ENCODE peak calls at places on chromosomes 2 and 18, in seven cellular contexts. Y is neural progenitor cell; A is psoas muscle; V is stomach; H is HCT116; G is Panc1; L is CD8-positive, alpha-beta memory T cell. T is an unnamed sample. For H3K27me3, the result is how much of the 10 kb centered on the place peaks cover.

GRCh38 chr18:24429188-24429587 is 2.7 kb downstream of the IMPACT start:
- DNase-seq in Y (no peak), A (no peak), V (no peak), H (no peak), G (no peak), L (no peak), T (no peak)

GRCh38 chr2:237485304-237485703 is 1.7 kb upstream of the MLPH start:
- DNase-seq in Y (no peak), A (no peak), V (no peak), H (no peak), G (no peak), L (no peak), T (no peak)

GRCh38 chr2:39646891-39647780 is 18.6 kb upstream of the TMEM178A start:
- DNase-seq in Y (no peak), A (no peak), V (no peak), H (no peak), G (no peak), L (no peak), T (no peak)

GRCh38 chr18:13101659-13101992 is 110.5 kb downstream of the CEP192 start:
- DNase-seq in Y (no peak), A (no peak), V (no peak), H (no peak), G (no peak), L (no peak), T (no peak)

GRCh38 chr18:3427944-3428343 is 22.0 kb upstream of the TGIF1 start:
- DNase-seq in Y (no peak), A (no peak), V (no peak), H (no peak), G (no peak), L (no peak), T (no peak)

GRCh38 chr18:58078889-58079573 is 35.0 kb downstream of the NEDD4L start:
- DNase-seq in Y (no peak), A (no peak), V (peak), H (no peak), G (no peak), L (no peak), T (no peak)

GRCh38 chr18:72898870-72899840 is 31.4 kb upstream of the NETO1 start:
- DNase-seq in Y (no peak), A (no peak), V (no peak), H (no peak), G (no peak), L (no peak), T (no peak)

GRCh38 chr2:196613302-196613701 is 26.2 kb upstream of the CCDC150 start:
- DNase-seq in Y (no peak), A (no peak), V (no peak), H (no peak), G (no peak), L (no peak), T (no peak)

GRCh38 chr2:75503048-75503607 is 57.6 kb downstream of the EVA1A start:
- DNase-seq in Y (no peak), A (no peak), V (no peak), H (no peak), G (no peak), L (no peak), T (peak)

GRCh38 chr2:123514808-123515207 is 510.3 kb upstream of the CNTNAP5 start:
- DNase-seq in Y (peak), A (no peak), V (no peak), H (no peak), G (no peak), L (no peak), T (no peak)

GRCh38 chr2:147331790-147332419 is 512.9 kb upstream of the ACVR2A start:
- DNase-seq in Y (peak), A (no peak), V (peak), H (peak), G (no peak), L (no peak), T (peak)

GRCh38 chr18:50158866-50159653 is 35.9 kb downstream of the MYO5B start:
- DNase-seq in Y (peak), A (no peak), V (no peak), H (no peak), G (no peak), L (no peak), T (no peak)

GRCh38 chr2:24984912-24985311 is 13.2 kb upstream of the DNAJC27 start:
- DNase-seq in Y (peak), A (no peak), V (no peak), H (no peak), G (no peak), L (no peak), T (no peak)

GRCh38 chr2:10412380-10412779 is 35.7 kb downstream of the ODC1 start:
- DNase-seq in Y (peak), A (no peak), V (no peak), H (no peak), G (no peak), L (no peak), T (no peak)

GRCh38 chr18:39675358-39675757 is 2109.8 kb upstream of the CELF4 start:
- DNase-seq in Y (no peak), A (no peak), V (no peak), H (no peak), G (no peak), L (no peak), T (peak)

GRCh38 chr2:54504866-54505265 is 48.7 kb downstream of the SPTBN1 start:
- DNase-seq in Y (no peak), A (no peak), V (no peak), H (no peak), G (no peak), L (no peak), T (no peak)

GRCh38 chr2:70861774-70862644 is 26.4 kb upstream of the CD207 start:
- DNase-seq in Y (peak), A (peak), V (peak), H (peak), G (peak), L (peak), T (peak)

GRCh38 chr2:19488009-19488691 is 129.7 kb upstream of the OSR1 start:
- DNase-seq in Y (no peak), A (no peak), V (no peak), H (peak), G (no peak), L (no peak), T (peak)

GRCh38 chr18:38369772-38370690 is 804.4 kb upstream of the CELF4 start:
- DNase-seq in Y (no peak), A (no peak), V (no peak), H (no peak), G (no peak), L (no peak), T (peak)

GRCh38 chr2:192153561-192153960 is 41.2 kb downstream of the TMEFF2 start:
- DNase-seq in Y (no peak), A (no peak), V (no peak), H (no peak), G (no peak), L (no peak), T (no peak)

GRCh38 chr2:16363581-16363980 is 302.1 kb downstream of the CYRIA start:
- DNase-seq in Y (no peak), A (no peak), V (no peak), H (no peak), G (no peak), L (no peak), T (no peak)

GRCh38 chr18:23547806-23548205 is 38.5 kb downstream of the NPC1 start:
- DNase-seq in Y (no peak), A (no peak), V (no peak), H (peak), G (no peak), L (no peak), T (peak)

GRCh38 chr18:62767321-62767720 is 52.0 kb downstream of the PHLPP1 start:
- DNase-seq in Y (no peak), A (no peak), V (no peak), H (no peak), G (no peak), L (no peak), T (no peak)

GRCh38 chr2:84495539-84496146 is 20.7 kb upstream of the DNAH6 start:
- DNase-seq in Y (peak), A (no peak), V (no peak), H (peak), G (peak), L (peak), T (peak)

GRCh38 chr18:31610841-31611240 is 19.2 kb downstream of the TTR start:
- DNase-seq in Y (peak), A (no peak), V (peak), H (peak), G (no peak), L (no peak), T (no peak)

GRCh38 chr2:127762846-127763245 is 48.1 kb downstream of the WDR33 start:
- DNase-seq in Y (no peak), A (no peak), V (no peak), H (no peak), G (no peak), L (no peak), T (no peak)

GRCh38 chr2:2735041-2735440 is 404.0 kb upstream of the MYT1L start:
- DNase-seq in Y (no peak), A (no peak), V (no peak), H (no peak), G (no peak), L (no peak), T (no peak)

GRCh38 chr18:75240433-75240832 is 29.8 kb downstream of the TSHZ1 start:
- DNase-seq in Y (no peak), A (no peak), V (no peak), H (no peak), G (no peak), L (no peak), T (no peak)

GRCh38 chr18:56641714-56642331 is 3.4 kb upstream of the TXNL1 start:
- DNase-seq in Y (no peak), A (no peak), V (no peak), H (no peak), G (no peak), L (no peak), T (no peak)

GRCh38 chr2:111900859-111901258 is 2.5 kb downstream of the MERTK start:
- DNase-seq in Y (peak), A (no peak), V (peak), H (no peak), G (no peak), L (no peak), T (no peak)

GRCh38 chr2:16617282-16618266 is 48.1 kb downstream of the CYRIA start:
- DNase-seq in Y (peak), A (no peak), V (peak), H (no peak), G (no peak), L (no peak), T (no peak)

GRCh38 chr2:20611077-20611843 is 39.6 kb downstream of the HS1BP3 start:
- DNase-seq in Y (no peak), A (peak), V (peak), H (no peak), G (no peak), L (peak), T (no peak)

GRCh38 chr18:78972385-78972918 is 7.2 kb upstream of the SALL3 start:
- DNase-seq in Y (no peak), A (no peak), V (no peak), H (no peak), G (no peak), L (no peak), T (no peak)

GRCh38 chr18:78970774-78971333 is 8.8 kb upstream of the SALL3 start:
- DNase-seq in Y (no peak), A (no peak), V (no peak), H (no peak), G (no peak), L (no peak), T (no peak)

GRCh38 chr18:78972930-78973331 is 6.7 kb upstream of the SALL3 start:
- DNase-seq in Y (peak), A (no peak), V (no peak), H (no peak), G (no peak), L (no peak), T (no peak)

GRCh38 chr18:78973357-78974083 is 6.1 kb upstream of the SALL3 start:
- DNase-seq in Y (peak), A (no peak), V (no peak), H (no peak), G (no peak), L (no peak), T (no peak)

DNA sequence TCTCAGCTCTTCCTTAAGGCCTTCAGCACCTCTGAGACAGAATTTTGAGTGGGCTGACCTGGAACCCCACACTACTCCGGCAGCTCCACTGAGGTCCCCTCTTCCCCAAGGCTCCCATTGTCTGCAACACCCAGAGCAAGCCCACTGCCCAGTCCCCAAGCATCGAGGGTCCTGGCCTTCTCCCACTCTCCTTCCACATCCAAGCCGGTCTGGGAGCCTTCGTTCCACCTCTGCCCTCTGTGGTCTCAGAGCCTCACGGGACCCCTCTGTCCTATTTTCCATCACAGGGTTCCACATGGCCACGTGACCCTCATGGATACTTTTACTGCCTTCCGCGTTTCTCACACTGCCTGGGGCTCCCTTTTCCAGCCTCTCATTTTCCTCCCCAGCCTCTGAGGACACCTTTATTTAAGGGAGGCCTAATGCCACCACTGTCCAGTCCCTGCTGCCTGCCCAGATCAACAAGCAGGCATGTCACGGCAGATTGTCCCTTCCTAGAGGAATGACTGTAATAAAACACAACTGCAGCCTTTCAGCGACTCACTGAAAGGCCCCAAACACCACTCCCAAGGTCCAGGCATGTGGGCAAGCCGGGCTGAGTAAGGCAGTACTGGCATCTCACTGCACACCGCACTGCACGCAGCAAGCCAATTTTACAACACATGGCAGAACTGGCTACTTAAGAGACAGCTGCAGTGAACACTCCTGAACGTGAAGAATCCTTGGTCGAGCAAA is 7.9 kb upstream of the SALL3 start:
- DNase-seq in Y (no peak), A (no peak), V (no peak), H (no peak), G (no peak), L (no peak), T (no peak)
- H3K27me3 ChIP-seq in Y (half or more), A (under half), V (half or more), H (under half), G (under half), L (under half), T (half or more)

GRCh38 chr2:199460101-199460671 is 2.4 kb upstream of the SATB2 start:
- DNase-seq in Y (no peak), A (no peak), V (no peak), H (peak), G (no peak), L (no peak), T (no peak)
- H3K27me3 ChIP-seq in Y (half or more), A (under half), V (half or more), H (under half), G (under half), L (half or more), T (under half)

GRCh38 chr2:118836411-118836930 is 11.0 kb downstream of the EN1 start:
- DNase-seq in Y (no peak), A (no peak), V (no peak), H (no peak), G (no peak), L (no peak), T (no peak)
- H3K27me3 ChIP-seq in Y (half or more), A (under half), V (half or more), H (under half), G (under half), L (under half), T (half or more)

GRCh38 chr2:157258520-157259326 is 1.2 kb downstream of the GALNT5 start:
- DNase-seq in Y (no peak), A (no peak), V (peak), H (no peak), G (no peak), L (no peak), T (no peak)
- H3K27me3 ChIP-seq in Y (under half), A (under half), V (under half), H (under half), G (under half), L (under half), T (under half)